ENCODE peak calls at places on chromosomes 4 and X, in seven cellular contexts. One of them, this sample, is unnamed. For H3K4me1, the result is how much of the 10 kb centered on the place peaks cover.

GRCh38 chr4:47198791-47199190 is 167.4 kb downstream of the GABRB1 start:
- DNase-seq in sigmoid colon: no peak
- DNase-seq in transverse colon: no peak
- DNase-seq in breast epithelium: no peak
- DNase-seq in K562: no peak
- DNase-seq in HCT116: no peak
- DNase-seq in endothelial cell of umbilical vein: no peak
- DNase-seq in this sample: no peak

GRCh38 chr4:163764569-163764968 is 270.1 kb downstream of the TMA16 start:
- DNase-seq in sigmoid colon: no peak
- DNase-seq in K562: no peak
- DNase-seq in endothelial cell of umbilical vein: no peak
- DNase-seq in transverse colon: no peak
- DNase-seq in HCT116: no peak
- DNase-seq in breast epithelium: no peak
- DNase-seq in this sample: no peak

GRCh38 chr4:147566762-147567161 is 50.4 kb upstream of the TMEM184C start:
- DNase-seq in HCT116: no peak
- DNase-seq in K562: no peak
- DNase-seq in breast epithelium: no peak
- DNase-seq in transverse colon: no peak
- DNase-seq in endothelial cell of umbilical vein: no peak
- DNase-seq in sigmoid colon: no peak
- DNase-seq in this sample: no peak

GRCh38 chrX:137354851-137355250 is 211.1 kb upstream of the ZIC3 start:
- DNase-seq in HCT116: no peak
- DNase-seq in sigmoid colon: no peak
- DNase-seq in breast epithelium: no peak
- DNase-seq in transverse colon: no peak
- DNase-seq in K562: no peak
- DNase-seq in endothelial cell of umbilical vein: no peak
- DNase-seq in this sample: no peak

GRCh38 chrX:54223581-54223980 is 40.5 kb upstream of the FAM120C start:
- DNase-seq in transverse colon: no peak
- DNase-seq in breast epithelium: no peak
- DNase-seq in K562: no peak
- DNase-seq in sigmoid colon: no peak
- DNase-seq in endothelial cell of umbilical vein: no peak
- DNase-seq in HCT116: no peak
- DNase-seq in this sample: no peak

GRCh38 chr4:20474119-20474518 is 222.4 kb downstream of the SLIT2 start:
- DNase-seq in transverse colon: no peak
- DNase-seq in breast epithelium: no peak
- DNase-seq in sigmoid colon: no peak
- DNase-seq in endothelial cell of umbilical vein: peak
- DNase-seq in K562: no peak
- DNase-seq in HCT116: no peak
- DNase-seq in this sample: no peak

GRCh38 chr4:80192937-80193336 is 4.4 kb upstream of the PRDM8 start:
- DNase-seq in breast epithelium: no peak
- DNase-seq in HCT116: no peak
- DNase-seq in transverse colon: no peak
- DNase-seq in endothelial cell of umbilical vein: no peak
- DNase-seq in K562: no peak
- DNase-seq in sigmoid colon: no peak
- DNase-seq in this sample: no peak

GRCh38 chrX:34900691-34901090 is 41.9 kb upstream of the FAM47B start:
- DNase-seq in sigmoid colon: no peak
- DNase-seq in transverse colon: no peak
- DNase-seq in endothelial cell of umbilical vein: no peak
- DNase-seq in breast epithelium: no peak
- DNase-seq in HCT116: no peak
- DNase-seq in K562: no peak
- DNase-seq in this sample: no peak

GRCh38 chr4:30642520-30642919 is 77.6 kb upstream of the PCDH7 start:
- DNase-seq in transverse colon: no peak
- DNase-seq in breast epithelium: no peak
- DNase-seq in sigmoid colon: no peak
- DNase-seq in endothelial cell of umbilical vein: no peak
- DNase-seq in HCT116: peak
- DNase-seq in K562: no peak
- DNase-seq in this sample: no peak

GRCh38 chr4:72208421-72209075 is 176.7 kb downstream of the NPFFR2 start:
- DNase-seq in sigmoid colon: no peak
- DNase-seq in breast epithelium: no peak
- DNase-seq in endothelial cell of umbilical vein: no peak
- DNase-seq in HCT116: no peak
- DNase-seq in transverse colon: no peak
- DNase-seq in K562: no peak
- DNase-seq in this sample: no peak

GRCh38 chr4:147765121-147765521 is 33.2 kb downstream of the ARHGAP10 start:
- DNase-seq in HCT116: no peak
- DNase-seq in sigmoid colon: no peak
- DNase-seq in breast epithelium: no peak
- DNase-seq in K562: no peak
- DNase-seq in transverse colon: no peak
- DNase-seq in endothelial cell of umbilical vein: no peak
- DNase-seq in this sample: no peak

GRCh38 chr4:145061325-145061920 is 36.6 kb downstream of the ANAPC10 start:
- DNase-seq in HCT116: peak
- DNase-seq in breast epithelium: no peak
- DNase-seq in K562: peak
- DNase-seq in endothelial cell of umbilical vein: peak
- DNase-seq in transverse colon: no peak
- DNase-seq in sigmoid colon: no peak
- DNase-seq in this sample: no peak

GRCh38 chrX:49915352-49916222 is 6.8 kb upstream of the CLCN5 start:
- DNase-seq in breast epithelium: no peak
- DNase-seq in transverse colon: peak
- DNase-seq in sigmoid colon: no peak
- DNase-seq in endothelial cell of umbilical vein: peak
- DNase-seq in K562: peak
- DNase-seq in HCT116: peak
- DNase-seq in this sample: peak

GRCh38 chr4:183229397-183229796 is 90.7 kb downstream of the CLDN22 start:
- DNase-seq in transverse colon: no peak
- DNase-seq in breast epithelium: no peak
- DNase-seq in endothelial cell of umbilical vein: no peak
- DNase-seq in K562: no peak
- DNase-seq in sigmoid colon: no peak
- DNase-seq in HCT116: no peak
- DNase-seq in this sample: no peak

GRCh38 chr4:135256111-135256510 is 1054.5 kb upstream of the PABPC4L start:
- DNase-seq in sigmoid colon: no peak
- DNase-seq in breast epithelium: no peak
- DNase-seq in endothelial cell of umbilical vein: no peak
- DNase-seq in K562: no peak
- DNase-seq in transverse colon: no peak
- DNase-seq in HCT116: no peak
- DNase-seq in this sample: no peak

GRCh38 chr4:54233128-54233696 is 4.1 kb downstream of the PDGFRA start:
- DNase-seq in HCT116: peak
- DNase-seq in breast epithelium: peak
- DNase-seq in sigmoid colon: peak
- DNase-seq in transverse colon: peak
- DNase-seq in K562: peak
- DNase-seq in endothelial cell of umbilical vein: peak
- DNase-seq in this sample: peak

GRCh38 chrX:46039526-46039925 is 505.7 kb downstream of the ZNF674 start:
- DNase-seq in sigmoid colon: no peak
- DNase-seq in breast epithelium: no peak
- DNase-seq in K562: no peak
- DNase-seq in transverse colon: no peak
- DNase-seq in endothelial cell of umbilical vein: no peak
- DNase-seq in HCT116: no peak
- DNase-seq in this sample: no peak

DNA sequence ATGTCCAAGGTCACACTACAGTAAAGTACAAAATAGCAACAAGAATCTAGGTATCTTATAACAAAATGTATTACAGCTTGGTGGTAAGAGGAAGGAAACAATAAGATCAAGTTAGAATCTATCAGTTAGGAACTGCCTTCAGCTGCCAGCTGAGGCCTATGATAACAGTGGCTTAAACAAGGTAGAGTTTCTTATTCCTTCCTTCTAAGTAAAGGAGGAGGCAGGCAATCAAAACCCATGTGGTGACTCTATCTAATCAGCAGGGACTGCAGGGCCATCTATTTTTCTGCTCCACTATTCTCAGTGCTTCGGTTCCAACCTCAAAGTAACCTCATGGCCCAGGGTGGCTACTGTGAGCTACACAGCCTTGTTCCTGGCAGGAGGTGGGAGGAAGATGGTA is 10.9 kb downstream of the SH3D19 start:
- DNase-seq in breast epithelium: no peak
- DNase-seq in endothelial cell of umbilical vein: peak
- DNase-seq in K562: no peak
- DNase-seq in HCT116: no peak
- DNase-seq in sigmoid colon: no peak
- DNase-seq in transverse colon: no peak
- DNase-seq in this sample: no peak
- H3K4me1 ChIP-seq in breast epithelium: under half
- H3K4me1 ChIP-seq in endothelial cell of umbilical vein: under half
- H3K4me1 ChIP-seq in K562: under half
- H3K4me1 ChIP-seq in HCT116: half or more
- H3K4me1 ChIP-seq in sigmoid colon: under half
- H3K4me1 ChIP-seq in transverse colon: under half
- H3K4me1 ChIP-seq in this sample: under half

DNA sequence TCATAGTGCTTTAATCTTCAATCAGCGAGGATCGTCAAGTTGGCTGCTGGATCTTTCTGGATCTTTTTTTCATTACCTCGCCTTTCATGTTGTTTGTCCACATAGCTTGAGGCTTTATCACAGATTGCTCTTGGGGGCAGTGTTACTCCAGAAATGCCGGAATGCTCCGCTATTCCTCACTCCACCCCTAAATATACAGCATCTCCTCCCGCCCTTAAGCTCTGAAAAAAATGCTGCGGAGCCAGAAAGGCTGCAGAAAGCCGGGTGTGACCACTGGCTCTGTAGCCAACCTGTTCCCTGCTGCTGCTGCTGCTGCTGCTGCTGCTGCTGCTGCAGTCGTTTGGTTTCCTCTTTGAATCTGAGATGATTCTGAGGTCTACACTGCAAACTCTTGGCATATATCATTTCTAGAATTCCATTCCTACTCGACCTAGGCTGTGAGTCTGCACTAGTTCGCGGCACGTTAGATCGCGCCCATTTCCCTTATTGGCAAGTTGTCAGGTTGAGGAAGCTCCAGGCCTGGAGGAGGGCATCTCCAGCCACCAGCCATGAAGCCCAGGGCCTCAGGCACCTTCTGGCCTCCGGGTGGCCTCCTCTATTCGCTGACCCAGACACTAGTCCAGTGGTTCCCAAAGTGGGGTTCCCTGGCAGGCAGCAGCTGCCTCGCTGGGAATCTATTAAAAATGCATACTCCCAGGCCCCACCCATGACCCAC is 34.2 kb downstream of the WDR13 start:
- DNase-seq in transverse colon: peak
- DNase-seq in K562: peak
- DNase-seq in endothelial cell of umbilical vein: peak
- DNase-seq in breast epithelium: peak
- DNase-seq in sigmoid colon: peak
- DNase-seq in HCT116: peak
- DNase-seq in this sample: no peak
- TF ChIP-seq CTCF in transverse colon: peak
- TF ChIP-seq CTCF in K562: peak
- TF ChIP-seq CTCF in endothelial cell of umbilical vein: peak
- TF ChIP-seq CTCF in breast epithelium: peak
- TF ChIP-seq CTCF in sigmoid colon: peak
- TF ChIP-seq CTCF in HCT116: peak
- TF ChIP-seq CTCF in this sample: no peak

GRCh38 chr4:139594591-139595185 is 38.7 kb upstream of the SETD7 start:
- DNase-seq in sigmoid colon: no peak
- DNase-seq in breast epithelium: no peak
- DNase-seq in endothelial cell of umbilical vein: no peak
- DNase-seq in K562: no peak
- DNase-seq in transverse colon: no peak
- DNase-seq in HCT116: no peak
- DNase-seq in this sample: no peak
- TF ChIP-seq POLR2AphosphoS5 in sigmoid colon: no peak
- TF ChIP-seq POLR2AphosphoS5 in breast epithelium: no peak
- TF ChIP-seq POLR2AphosphoS5 in endothelial cell of umbilical vein: no peak
- TF ChIP-seq POLR2AphosphoS5 in K562: no peak
- TF ChIP-seq POLR2AphosphoS5 in transverse colon: no peak
- TF ChIP-seq POLR2AphosphoS5 in HCT116: no peak
- TF ChIP-seq POLR2AphosphoS5 in this sample: no peak

DNA sequence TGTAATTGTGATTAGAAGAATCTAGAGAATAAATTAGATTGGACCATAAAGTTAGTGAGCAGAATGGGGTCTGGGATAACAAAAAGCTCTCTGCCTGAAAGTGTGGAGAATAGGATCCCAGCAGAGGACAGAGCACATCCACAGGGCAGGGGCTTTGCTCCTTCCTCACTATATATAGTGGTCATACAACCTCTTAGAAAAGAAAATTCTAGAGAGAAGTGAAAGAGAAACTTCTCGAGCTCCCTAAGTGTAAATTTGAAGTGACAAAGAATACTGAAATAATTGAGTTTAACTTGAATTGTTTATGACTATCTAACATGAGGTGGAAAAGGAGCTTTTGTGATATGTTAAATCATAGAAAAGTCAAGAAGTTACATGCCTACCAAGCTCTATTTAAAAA is 14.9 kb downstream of the ADAM29 start:
- DNase-seq in K562: no peak
- DNase-seq in sigmoid colon: no peak
- DNase-seq in endothelial cell of umbilical vein: no peak
- DNase-seq in breast epithelium: no peak
- DNase-seq in HCT116: no peak
- DNase-seq in transverse colon: no peak
- DNase-seq in this sample: no peak
- H3K4me1 ChIP-seq in K562: under half
- H3K4me1 ChIP-seq in sigmoid colon: under half
- H3K4me1 ChIP-seq in endothelial cell of umbilical vein: under half
- H3K4me1 ChIP-seq in breast epithelium: under half
- H3K4me1 ChIP-seq in HCT116: under half
- H3K4me1 ChIP-seq in transverse colon: under half
- H3K4me1 ChIP-seq in this sample: under half

GRCh38 chr4:70183940-70184246 is 11.6 kb upstream of the ODAM start:
- DNase-seq in K562: no peak
- DNase-seq in breast epithelium: no peak
- DNase-seq in sigmoid colon: no peak
- DNase-seq in HCT116: no peak
- DNase-seq in endothelial cell of umbilical vein: no peak
- DNase-seq in transverse colon: no peak
- DNase-seq in this sample: no peak
- TF ChIP-seq CTCF in K562: no peak
- TF ChIP-seq CTCF in breast epithelium: no peak
- TF ChIP-seq CTCF in sigmoid colon: no peak
- TF ChIP-seq CTCF in HCT116: no peak
- TF ChIP-seq CTCF in endothelial cell of umbilical vein: no peak
- TF ChIP-seq CTCF in transverse colon: no peak
- TF ChIP-seq CTCF in this sample: no peak

DNA sequence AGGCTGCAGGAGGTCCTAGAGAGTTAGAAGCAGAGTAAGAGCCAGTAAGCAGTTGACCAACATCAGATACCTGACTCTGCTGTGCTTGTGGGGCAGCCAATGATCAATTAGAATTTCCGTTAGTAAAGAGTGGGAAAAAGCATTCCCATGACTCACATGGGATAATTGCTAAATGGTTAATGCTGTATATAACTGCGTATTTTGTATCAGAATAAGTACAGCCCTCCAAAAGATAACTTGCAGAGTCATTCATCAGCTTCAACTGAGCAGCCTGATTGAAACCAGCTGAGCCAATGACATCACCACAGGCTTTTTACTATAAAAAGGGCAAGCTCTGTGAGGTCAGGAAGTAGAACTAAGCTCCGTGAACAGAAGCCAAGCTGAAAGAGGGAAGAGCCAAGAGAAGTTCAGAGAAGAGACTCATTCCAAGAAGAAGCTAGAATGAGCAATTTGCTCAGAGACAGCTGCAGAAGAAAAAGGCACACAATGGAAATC is 67.9 kb downstream of the PPP3CA start:
- DNase-seq in K562: no peak
- DNase-seq in HCT116: no peak
- DNase-seq in sigmoid colon: peak
- DNase-seq in endothelial cell of umbilical vein: peak
- DNase-seq in breast epithelium: no peak
- DNase-seq in transverse colon: no peak
- DNase-seq in this sample: no peak
- TF ChIP-seq POLR2AphosphoS5 in K562: no peak
- TF ChIP-seq POLR2AphosphoS5 in HCT116: no peak
- TF ChIP-seq POLR2AphosphoS5 in sigmoid colon: peak
- TF ChIP-seq POLR2AphosphoS5 in endothelial cell of umbilical vein: no peak
- TF ChIP-seq POLR2AphosphoS5 in breast epithelium: no peak
- TF ChIP-seq POLR2AphosphoS5 in transverse colon: no peak
- TF ChIP-seq POLR2AphosphoS5 in this sample: no peak